ENCODE peak calls at places on chromosomes 4 and X, in six cellular contexts. Z is osteocyte; R is GM20000; U is upper lobe of right lung; Q is RWPE1; N is CD4-positive, alpha-beta T cell. X is an unnamed sample.

GRCh38 chr4:108172780-108173598 is 4.3 kb upstream of the LEF1 start:
- DNase-seq in U (peak), R (peak), Q (no peak), N (peak), Z (no peak), X (peak)

GRCh38 chr4:181193162-181193930 is 1049.9 kb upstream of the TENM3 start:
- DNase-seq in N (no peak), U (no peak), Z (no peak), Q (no peak), R (no peak), X (no peak)

GRCh38 chr4:1245481-1246051 is 3.4 kb downstream of the CTBP1 start:
- DNase-seq in N (no peak), Z (no peak), R (peak), U (no peak), Q (no peak), X (peak)

GRCh38 chr4:41326776-41327175 is 70.0 kb downstream of the UCHL1 start:
- DNase-seq in N (no peak), R (no peak), Q (no peak), U (no peak), Z (no peak), X (no peak)

GRCh38 chrX:135974279-135974856 is 580 bp upstream of the MMGT1 start:
- DNase-seq in Q (no peak), Z (no peak), U (peak), R (peak), N (peak), X (peak)

GRCh38 chr4:108342325-108342986 is 173.7 kb upstream of the LEF1 start:
- DNase-seq in N (no peak), U (no peak), Z (no peak), Q (no peak), R (no peak), X (no peak)

GRCh38 chr4:138897818-138898226 is 117.8 kb upstream of the NOCT start:
- DNase-seq in R (no peak), U (no peak), Q (no peak), Z (no peak), N (no peak), X (no peak)

GRCh38 chrX:10989386-10989785 is 121.7 kb upstream of the HCCS start:
- DNase-seq in U (no peak), Q (no peak), R (no peak), N (no peak), Z (no peak), X (no peak)

GRCh38 chr4:65461781-65462180 is 208.5 kb downstream of the EPHA5 start:
- DNase-seq in Q (no peak), U (no peak), Z (no peak), R (no peak), N (no peak), X (no peak)

GRCh38 chr4:81963506-81964020 is 410.2 kb downstream of the HNRNPD start:
- DNase-seq in Q (no peak), U (no peak), Z (no peak), R (no peak), N (no peak), X (no peak)

GRCh38 chrX:9790866-9791265 is 4.6 kb downstream of the SHROOM2 start:
- DNase-seq in R (no peak), Z (no peak), Q (no peak), U (no peak), N (no peak), X (no peak)

GRCh38 chr4:38856046-38856445 is 571 bp downstream of the TLR6 start:
- DNase-seq in N (no peak), R (no peak), Q (no peak), Z (no peak), U (no peak), X (no peak)

GRCh38 chr4:43048570-43048969 is 156.1 kb downstream of the GRXCR1 start:
- DNase-seq in R (no peak), U (no peak), Z (no peak), Q (no peak), N (no peak), X (no peak)

GRCh38 chr4:25284466-25284865 is 28.1 kb upstream of the ZCCHC4 start:
- DNase-seq in U (no peak), N (no peak), Z (no peak), R (no peak), Q (no peak), X (no peak)

GRCh38 chr4:87853108-87853507 is 20.3 kb downstream of the MEPE start:
- DNase-seq in N (no peak), R (peak), Q (peak), Z (no peak), U (no peak), X (no peak)

GRCh38 chrX:78747471-78747870 is at the start of gene LPAR4:
- DNase-seq in N (no peak), Q (no peak), U (no peak), R (no peak), Z (no peak), X (no peak)

GRCh38 chrX:154321624-154322023 is 26.0 kb downstream of the TKTL1 start:
- DNase-seq in Z (no peak), N (no peak), U (no peak), R (peak), Q (no peak), X (no peak)

GRCh38 chr4:72567821-72568620 is 1.0 kb downstream of the ADAMTS3 start:
- DNase-seq in N (no peak), Z (no peak), R (peak), U (peak), Q (peak), X (peak)

GRCh38 chr4:72569719-72570235 is 756 bp upstream of the ADAMTS3 start:
- DNase-seq in R (no peak), U (no peak), Z (no peak), Q (peak), N (no peak), X (no peak)

GRCh38 chr4:72567036-72567435 is 2.0 kb downstream of the ADAMTS3 start:
- DNase-seq in Q (no peak), N (no peak), Z (no peak), R (no peak), U (no peak), X (no peak)

GRCh38 chr4:72571337-72571736 is 2.3 kb upstream of the ADAMTS3 start:
- DNase-seq in Q (no peak), R (no peak), Z (no peak), U (no peak), N (no peak), X (no peak)

DNA sequence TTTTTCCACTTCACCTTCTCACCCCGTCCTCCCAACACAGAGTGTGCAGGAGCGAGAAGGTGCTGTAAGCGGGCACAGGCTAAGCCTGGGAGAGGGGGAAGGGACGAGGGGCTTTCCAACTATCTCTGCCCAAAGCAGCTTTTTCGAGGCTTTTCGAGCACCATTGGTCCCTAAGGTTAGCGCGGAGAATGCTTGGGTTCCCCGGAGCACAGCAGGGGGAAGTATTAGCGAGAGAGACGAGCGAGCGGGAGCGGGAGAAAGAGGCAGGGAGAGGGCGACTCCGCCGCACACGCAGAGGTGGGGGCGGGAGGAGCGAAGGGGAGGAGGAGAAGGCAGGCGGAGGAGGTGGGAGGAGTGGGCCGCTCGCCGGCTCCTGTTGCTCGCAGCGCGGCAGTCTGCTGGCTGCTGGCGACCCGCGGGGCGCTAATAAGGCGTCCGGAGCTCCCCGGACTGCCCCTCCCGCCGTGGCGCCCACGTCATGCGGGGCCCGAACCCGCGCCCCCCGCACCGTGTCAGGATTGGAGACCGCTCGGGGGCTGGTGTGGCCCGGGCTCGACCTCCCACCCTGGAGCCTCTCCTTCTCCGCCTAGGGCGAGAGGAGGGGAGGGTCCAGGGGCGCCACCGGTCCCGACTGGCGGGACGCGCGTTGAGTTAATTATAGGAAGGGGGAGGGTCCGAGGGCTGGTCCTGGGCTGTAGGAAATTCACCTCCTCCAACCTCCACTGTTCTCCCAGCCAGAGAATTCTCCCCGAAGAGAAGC is at the start of gene ADAMTS3:
- DNase-seq in U (peak), Q (peak), R (peak), N (no peak), Z (no peak), X (peak)
- TF ChIP-seq CTCF in U (no peak), Q (no peak), R (no peak), N (no peak), Z (no peak), X (no peak)

DNA sequence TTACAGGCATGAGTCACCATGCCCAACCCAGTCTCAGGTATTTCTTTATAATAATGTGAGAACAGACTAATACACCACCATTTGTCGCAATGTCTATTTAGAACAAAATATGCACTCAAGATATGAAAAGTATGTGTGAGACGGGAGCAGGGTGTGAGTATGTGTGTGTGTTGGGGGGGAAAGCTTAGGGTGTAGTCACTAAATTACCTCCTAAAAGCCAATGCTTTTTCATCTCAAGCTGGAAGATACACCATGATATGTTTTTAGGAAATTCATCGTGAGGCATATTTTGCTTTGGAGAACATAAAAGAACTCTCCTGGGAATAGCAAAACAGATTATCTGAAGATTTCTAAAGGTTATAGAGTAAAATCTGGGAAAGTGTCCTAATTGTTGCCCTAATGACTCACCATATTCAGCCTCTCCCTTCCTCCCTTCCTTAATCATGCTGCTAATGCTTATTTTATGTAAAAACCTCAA is 262.7 kb downstream of the PDHA2 start:
- DNase-seq in Z (no peak), N (no peak), Q (peak), R (no peak), U (no peak), X (no peak)
- TF ChIP-seq CTCF in Z (no peak), N (no peak), Q (no peak), R (no peak), U (no peak), X (no peak)

GRCh38 chr4:121514443-121514842 is 133.6 kb upstream of the QRFPR start:
- DNase-seq in N (no peak), U (no peak), Q (no peak), Z (no peak), R (no peak), X (no peak)
- TF ChIP-seq CTCF in N (no peak), U (no peak), Q (no peak), Z (no peak), R (no peak), X (no peak)

GRCh38 chr4:22129454-22130075 is 181.0 kb upstream of the KCNIP4 start:
- DNase-seq in U (no peak), Q (peak), N (no peak), R (peak), Z (no peak), X (no peak)
- TF ChIP-seq CTCF in U (peak), Q (no peak), N (no peak), R (no peak), Z (peak), X (no peak)

GRCh38 chrX:41137589-41137988 is 52.3 kb downstream of the USP9X start:
- DNase-seq in R (no peak), U (no peak), Q (no peak), N (no peak), Z (no peak), X (no peak)
- TF ChIP-seq CTCF in R (no peak), U (peak), Q (peak), N (peak), Z (peak), X (peak)

GRCh38 chr4:154045086-154045485 is 256.2 kb upstream of the SFRP2 start:
- DNase-seq in Z (no peak), U (no peak), Q (no peak), N (no peak), R (no peak), X (no peak)

GRCh38 chr4:154044118-154044517 is 255.2 kb upstream of the SFRP2 start:
- DNase-seq in Q (peak), U (no peak), Z (no peak), N (no peak), R (no peak), X (no peak)

GRCh38 chr4:154049457-154050181 is 260.7 kb upstream of the SFRP2 start:
- DNase-seq in U (no peak), N (no peak), Z (no peak), Q (no peak), R (no peak), X (no peak)
- TF ChIP-seq CTCF in U (peak), N (no peak), Z (peak), Q (no peak), R (no peak), X (no peak)

DNA sequence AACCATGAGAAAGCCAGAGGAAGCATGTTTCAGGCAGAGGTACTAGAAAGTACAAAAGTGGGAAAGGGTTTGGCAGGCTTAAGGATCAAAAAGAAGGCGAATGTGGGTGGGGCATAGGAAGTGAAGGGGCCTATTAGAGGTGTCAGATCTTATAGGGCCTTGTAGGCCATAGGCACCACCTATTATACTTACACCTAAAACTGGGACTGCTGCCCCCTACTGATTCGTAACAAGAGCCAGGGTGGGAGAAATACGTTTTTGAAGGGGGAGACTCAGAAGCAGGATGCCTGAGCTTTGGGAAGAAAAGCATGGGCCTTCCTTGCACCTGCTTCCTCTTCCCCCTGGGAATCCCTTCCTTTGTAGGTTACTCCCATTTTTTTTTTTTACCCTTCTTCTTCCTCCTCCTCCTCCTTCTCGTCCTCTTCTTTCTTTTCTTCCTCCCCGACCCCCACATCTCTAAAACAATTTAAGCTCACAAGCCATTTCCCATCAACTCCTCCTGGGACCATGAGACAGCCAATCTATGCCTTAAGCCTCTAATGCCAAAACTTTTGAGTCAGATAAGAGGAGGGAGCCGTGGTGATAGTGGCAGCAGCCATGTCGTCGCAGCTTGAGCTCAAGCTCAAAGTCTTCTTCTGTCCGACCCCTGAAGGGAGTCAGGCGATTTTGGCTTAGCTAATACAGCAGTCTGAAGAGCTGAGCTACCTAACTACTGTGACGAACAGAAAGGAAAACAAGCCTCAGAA is 40.8 kb upstream of the GPC3 start:
- DNase-seq in Z (no peak), N (no peak), U (no peak), R (no peak), Q (no peak), X (no peak)
- TF ChIP-seq CTCF in Z (no peak), N (no peak), U (no peak), R (no peak), Q (no peak), X (no peak)

GRCh38 chr4:128056396-128056795 is 4.7 kb upstream of the LARP1B start:
- DNase-seq in U (no peak), Z (peak), Q (no peak), R (no peak), N (no peak), X (no peak)

GRCh38 chr4:128060130-128060619 is 937 bp upstream of the LARP1B start:
- DNase-seq in Z (peak), U (no peak), R (peak), Q (no peak), N (no peak), X (no peak)

GRCh38 chr4:128060620-128061565 is at the start of gene LARP1B:
- DNase-seq in R (peak), Z (peak), Q (peak), U (peak), N (peak), X (peak)

DNA sequence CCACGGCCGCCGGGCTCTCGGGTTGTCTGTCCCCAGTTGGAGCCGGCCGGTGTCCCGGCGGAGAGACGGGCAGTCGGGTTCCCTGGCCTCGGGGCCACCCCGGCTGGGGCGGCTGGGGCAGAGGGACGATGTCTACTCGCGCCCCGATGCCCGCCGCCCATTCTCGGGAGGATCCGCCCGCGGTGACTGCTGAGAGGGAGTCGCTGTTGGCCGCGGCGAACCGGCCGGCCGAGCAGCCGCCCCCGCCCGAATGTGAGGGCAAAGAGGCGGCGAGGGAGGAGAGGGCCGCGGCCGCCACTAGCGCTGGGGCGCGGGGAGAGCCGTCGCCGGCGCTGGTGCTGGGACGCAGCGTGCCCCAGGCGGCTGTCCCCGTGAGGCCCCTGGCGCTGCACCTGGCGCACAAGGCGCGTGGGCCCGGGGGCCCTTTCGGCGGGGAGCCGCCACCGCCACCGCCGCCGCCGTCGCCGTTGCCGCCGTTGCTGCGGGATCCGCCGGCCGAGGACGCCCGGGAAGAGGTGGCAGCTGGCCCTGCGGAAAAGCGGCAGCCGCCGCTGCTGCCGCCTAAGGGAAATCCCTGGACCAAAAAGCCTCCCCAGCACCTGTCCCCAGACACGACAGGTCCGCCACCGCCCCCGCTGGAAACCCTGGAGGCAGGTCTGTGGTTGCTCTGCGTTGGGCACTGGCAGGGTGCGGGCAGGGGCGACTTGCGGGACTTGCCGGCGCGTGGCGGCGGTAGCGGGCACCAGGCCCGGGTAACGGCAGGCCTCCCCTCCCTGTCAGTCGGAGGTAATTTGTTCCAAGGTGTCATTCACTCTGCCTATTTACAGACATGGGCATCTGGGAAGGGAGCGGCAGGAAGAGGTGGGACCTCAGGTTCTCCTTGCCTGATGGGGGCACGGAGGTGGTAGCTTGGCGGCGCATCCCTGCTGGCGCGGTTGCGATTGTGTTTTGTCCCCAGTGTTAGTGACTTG is 739 bp downstream of the LARP1B start:
- DNase-seq in Q (peak), R (peak), N (peak), Z (peak), U (peak), X (peak)
- TF ChIP-seq CTCF in Q (no peak), R (no peak), N (no peak), Z (no peak), U (peak), X (no peak)

GRCh38 chr4:10716163-10716562 is 31.6 kb upstream of the CLNK start:
- DNase-seq in Z (no peak), U (no peak), Q (no peak), R (no peak), N (no peak), X (no peak)
- TF ChIP-seq CTCF in Z (no peak), U (no peak), Q (no peak), R (no peak), N (no peak), X (no peak)